ENCODE peak calls at places on chromosome 14, in eight cellular contexts. One of them, this sample, is unnamed.

GRCh38 chr14:31326111-31326510 is 94.2 kb downstream of the HEATR5A start:
- DNase-seq in islet precursor cell: no peak
- DNase-seq in stimulated activated CD4-positive, alpha-beta T cell treated with anti-CD3 and anti-CD28 coated beads, Interleukin-4, amount 100 ng/mL, for 48 hours: no peak
- DNase-seq in HS-5: peak
- DNase-seq in NCI-H748 treated with DMSO at 0.1 percent for 48 hours: no peak
- DNase-seq in occipital lobe: no peak
- DNase-seq in activated T-helper 9 cell treated with anti-CD3 and anti-CD28 coated beads, Interleukin-2, amount 50 U/mL, for 16 hours: no peak
- DNase-seq in tibial nerve: no peak
- DNase-seq in this sample: no peak

GRCh38 chr14:95551435-95551834 is 16.6 kb downstream of the GLRX5 start:
- DNase-seq in islet precursor cell: no peak
- DNase-seq in stimulated activated CD4-positive, alpha-beta T cell treated with anti-CD3 and anti-CD28 coated beads, Interleukin-4, amount 100 ng/mL, for 48 hours: no peak
- DNase-seq in HS-5: no peak
- DNase-seq in NCI-H748 treated with DMSO at 0.1 percent for 48 hours: no peak
- DNase-seq in occipital lobe: no peak
- DNase-seq in activated T-helper 9 cell treated with anti-CD3 and anti-CD28 coated beads, Interleukin-2, amount 50 U/mL, for 16 hours: no peak
- DNase-seq in tibial nerve: no peak
- DNase-seq in this sample: no peak

GRCh38 chr14:21711360-21711961 is 37.8 kb upstream of the OR4E1 start:
- DNase-seq in islet precursor cell: no peak
- DNase-seq in stimulated activated CD4-positive, alpha-beta T cell treated with anti-CD3 and anti-CD28 coated beads, Interleukin-4, amount 100 ng/mL, for 48 hours: no peak
- DNase-seq in HS-5: peak
- DNase-seq in NCI-H748 treated with DMSO at 0.1 percent for 48 hours: no peak
- DNase-seq in occipital lobe: no peak
- DNase-seq in activated T-helper 9 cell treated with anti-CD3 and anti-CD28 coated beads, Interleukin-2, amount 50 U/mL, for 16 hours: no peak
- DNase-seq in tibial nerve: no peak
- DNase-seq in this sample: peak

GRCh38 chr14:75978249-75978731 is 3.5 kb downstream of the TGFB3 start:
- DNase-seq in islet precursor cell: no peak
- DNase-seq in stimulated activated CD4-positive, alpha-beta T cell treated with anti-CD3 and anti-CD28 coated beads, Interleukin-4, amount 100 ng/mL, for 48 hours: no peak
- DNase-seq in HS-5: no peak
- DNase-seq in NCI-H748 treated with DMSO at 0.1 percent for 48 hours: no peak
- DNase-seq in occipital lobe: no peak
- DNase-seq in activated T-helper 9 cell treated with anti-CD3 and anti-CD28 coated beads, Interleukin-2, amount 50 U/mL, for 16 hours: no peak
- DNase-seq in tibial nerve: no peak
- DNase-seq in this sample: no peak

GRCh38 chr14:75411194-75411552 is 16.6 kb upstream of the JDP2 start:
- DNase-seq in islet precursor cell: peak
- DNase-seq in stimulated activated CD4-positive, alpha-beta T cell treated with anti-CD3 and anti-CD28 coated beads, Interleukin-4, amount 100 ng/mL, for 48 hours: no peak
- DNase-seq in HS-5: no peak
- DNase-seq in NCI-H748 treated with DMSO at 0.1 percent for 48 hours: no peak
- DNase-seq in occipital lobe: no peak
- DNase-seq in activated T-helper 9 cell treated with anti-CD3 and anti-CD28 coated beads, Interleukin-2, amount 50 U/mL, for 16 hours: no peak
- DNase-seq in tibial nerve: no peak
- DNase-seq in this sample: no peak

GRCh38 chr14:31682768-31683167 is 121.6 kb downstream of the NUBPL start:
- DNase-seq in islet precursor cell: no peak
- DNase-seq in stimulated activated CD4-positive, alpha-beta T cell treated with anti-CD3 and anti-CD28 coated beads, Interleukin-4, amount 100 ng/mL, for 48 hours: no peak
- DNase-seq in HS-5: no peak
- DNase-seq in NCI-H748 treated with DMSO at 0.1 percent for 48 hours: no peak
- DNase-seq in occipital lobe: no peak
- DNase-seq in activated T-helper 9 cell treated with anti-CD3 and anti-CD28 coated beads, Interleukin-2, amount 50 U/mL, for 16 hours: no peak
- DNase-seq in tibial nerve: no peak
- DNase-seq in this sample: no peak

GRCh38 chr14:69081271-69081670 is 71.6 kb downstream of the DCAF5 start:
- DNase-seq in islet precursor cell: no peak
- DNase-seq in stimulated activated CD4-positive, alpha-beta T cell treated with anti-CD3 and anti-CD28 coated beads, Interleukin-4, amount 100 ng/mL, for 48 hours: no peak
- DNase-seq in HS-5: no peak
- DNase-seq in NCI-H748 treated with DMSO at 0.1 percent for 48 hours: no peak
- DNase-seq in occipital lobe: no peak
- DNase-seq in activated T-helper 9 cell treated with anti-CD3 and anti-CD28 coated beads, Interleukin-2, amount 50 U/mL, for 16 hours: no peak
- DNase-seq in tibial nerve: no peak
- DNase-seq in this sample: no peak

GRCh38 chr14:92586001-92586947 is 72.7 kb downstream of the RIN3 start:
- DNase-seq in islet precursor cell: no peak
- DNase-seq in stimulated activated CD4-positive, alpha-beta T cell treated with anti-CD3 and anti-CD28 coated beads, Interleukin-4, amount 100 ng/mL, for 48 hours: no peak
- DNase-seq in HS-5: peak
- DNase-seq in NCI-H748 treated with DMSO at 0.1 percent for 48 hours: no peak
- DNase-seq in occipital lobe: no peak
- DNase-seq in activated T-helper 9 cell treated with anti-CD3 and anti-CD28 coated beads, Interleukin-2, amount 50 U/mL, for 16 hours: no peak
- DNase-seq in tibial nerve: no peak
- DNase-seq in this sample: no peak